ENCODE peak calls at places on chromosomes 1 and 21, in four cellular contexts. D is M059J, Q is IMR-90, Z is AG04450. R is an unnamed sample.

GRCh38 chr21:46061950-46062349 is 36.0 kb upstream of the COL6A2 start:
- DNase-seq in Q (no peak), D (no peak), Z (no peak), R (no peak)

GRCh38 chr1:37473431-37474050 is 839 bp upstream of the ZC3H12A start:
- DNase-seq in Q (no peak), D (no peak), Z (no peak), R (no peak)

GRCh38 chr1:235277709-235278108 is 50.3 kb downstream of the ARID4B start:
- DNase-seq in Z (no peak), D (no peak), Q (peak), R (no peak)

GRCh38 chr1:37931148-37931492 is 15.7 kb downstream of the INPP5B start:
- DNase-seq in Q (no peak), Z (no peak), D (no peak), R (no peak)

GRCh38 chr1:2229921-2230700 is 2.0 kb downstream of the SKI start:
- DNase-seq in D (peak), Q (peak), Z (no peak), R (peak)

GRCh38 chr1:218865591-218865990 is 308.1 kb upstream of the LYPLAL1 start:
- DNase-seq in D (peak), Q (peak), Z (no peak), R (no peak)

GRCh38 chr1:151970128-151970527 is 23.5 kb downstream of the S100A10 start:
- DNase-seq in Q (no peak), Z (no peak), D (no peak), R (no peak)

GRCh38 chr1:52613611-52614373 is 11.6 kb downstream of the GPX7 start:
- DNase-seq in Z (no peak), Q (no peak), D (no peak), R (no peak)

GRCh38 chr1:170247751-170248521 is 102.2 kb downstream of the NTMT2 start:
- DNase-seq in D (peak), Z (no peak), Q (no peak), R (no peak)

GRCh38 chr1:196590012-196590708 is 18.1 kb downstream of the KCNT2 start:
- DNase-seq in Z (no peak), Q (no peak), D (no peak), R (no peak)

GRCh38 chr21:33961061-33961460 is 45.5 kb upstream of the ATP5PO start:
- DNase-seq in Z (no peak), Q (no peak), D (no peak), R (no peak)

GRCh38 chr1:195053478-195053877 is 1554.8 kb downstream of the KCNT2 start:
- DNase-seq in Z (peak), D (peak), Q (peak), R (no peak)

GRCh38 chr21:22120616-22121266 is 1122.5 kb downstream of the NCAM2 start:
- DNase-seq in D (peak), Z (no peak), Q (no peak), R (no peak)

GRCh38 chr1:1318131-1318652 is 6.3 kb downstream of the INTS11 start:
- DNase-seq in Q (peak), Z (peak), D (peak), R (peak)

GRCh38 chr1:20381045-20381641 is 90.5 kb downstream of the VWA5B1 start:
- DNase-seq in Q (no peak), Z (no peak), D (peak), R (no peak)

GRCh38 chr1:16372535-16373340 is 5.7 kb downstream of the SZRD1 start:
- DNase-seq in Q (peak), D (no peak), Z (no peak), R (no peak)

GRCh38 chr1:231958448-231958847 is 331.9 kb downstream of the DISC1 start:
- DNase-seq in Q (peak), D (no peak), Z (no peak), R (no peak)

GRCh38 chr1:100287162-100287561 is 21.1 kb downstream of the RTCA start:
- DNase-seq in D (no peak), Z (no peak), Q (no peak), R (no peak)

GRCh38 chr1:78497196-78497595 is 6.4 kb downstream of the PTGFR start:
- DNase-seq in D (peak), Q (no peak), Z (no peak), R (no peak)

GRCh38 chr1:7865978-7866377 is 13.1 kb upstream of the UTS2 start:
- DNase-seq in Z (no peak), D (no peak), Q (no peak), R (no peak)

GRCh38 chr21:37665230-37666024 is 250.8 kb downstream of the KCNJ6 start:
- DNase-seq in Z (no peak), Q (no peak), D (peak), R (no peak)

GRCh38 chr1:117599822-117600221 is 6.0 kb upstream of the TENT5C start:
- DNase-seq in D (no peak), Q (no peak), Z (no peak), R (peak)

GRCh38 chr1:70706381-70707173 is 295.5 kb downstream of the CTH start:
- DNase-seq in D (peak), Q (no peak), Z (no peak), R (no peak)

GRCh38 chr1:185288435-185288834 is 28.6 kb downstream of the IVNS1ABP start:
- DNase-seq in Q (no peak), D (no peak), Z (no peak), R (no peak)

GRCh38 chr21:15138475-15138874 is 73.7 kb upstream of the NRIP1 start:
- DNase-seq in Q (no peak), Z (no peak), D (no peak), R (no peak)

GRCh38 chr1:179105393-179105792 is 23.5 kb downstream of the TOR3A start:
- DNase-seq in Z (no peak), Q (no peak), D (no peak), R (no peak)

GRCh38 chr1:7019510-7019909 is 234.3 kb downstream of the CAMTA1 start:
- DNase-seq in Q (no peak), Z (no peak), D (no peak), R (no peak)

R was measured in right lobe of liver.